ENCODE peak calls at places on chromosome 10, in five cellular contexts. Y is HFF-Myc, O is fibroblast of villous mesenchyme, K is AG04449, M is keratinocyte. P is an unnamed sample.

GRCh38 chr10:100334762-100335161 is 4.7 kb upstream of the PKD2L1 start:
- DNase-seq in Y (no peak), O (no peak), K (no peak), M (no peak), P (no peak)

GRCh38 chr10:126902157-126902556 is 3.1 kb upstream of the DOCK1 start:
- DNase-seq in Y (peak), O (peak), K (peak), M (peak), P (peak)

GRCh38 chr10:29243750-29244149 is 45.1 kb upstream of the LYZL1 start:
- DNase-seq in Y (no peak), O (no peak), K (no peak), M (no peak), P (no peak)

GRCh38 chr10:100370976-100371706 is 24.1 kb downstream of the SCD start:
- DNase-seq in Y (no peak), O (peak), K (no peak), M (no peak), P (no peak)

GRCh38 chr10:36738738-36739431 is 386.5 kb upstream of the ANKRD30A start:
- DNase-seq in Y (no peak), O (no peak), K (no peak), M (no peak), P (no peak)

GRCh38 chr10:28432210-28432676 is 100.7 kb upstream of the WAC start:
- DNase-seq in Y (peak), O (peak), K (peak), M (peak), P (peak)

GRCh38 chr10:32548208-32548607 is 102.3 kb downstream of the CCDC7 start:
- DNase-seq in Y (no peak), O (no peak), K (no peak), M (no peak), P (no peak)

GRCh38 chr10:124642076-124642710 is 102.0 kb downstream of the FAM53B start:
- DNase-seq in Y (no peak), O (no peak), K (no peak), M (no peak), P (no peak)

GRCh38 chr10:33302188-33302829 is 32.2 kb downstream of the NRP1 start:
- DNase-seq in Y (no peak), O (no peak), K (no peak), M (no peak), P (no peak)

GRCh38 chr10:70557876-70558275 is 44.7 kb downstream of the PRF1 start:
- DNase-seq in Y (no peak), O (no peak), K (no peak), M (no peak), P (no peak)

GRCh38 chr10:52316005-52316404 is 1.9 kb downstream of the DKK1 start:
- DNase-seq in Y (no peak), O (peak), K (no peak), M (no peak), P (no peak)

GRCh38 chr10:52314007-52314821 is at the start of gene DKK1:
- DNase-seq in Y (no peak), O (peak), K (no peak), M (no peak), P (no peak)

GRCh38 chr10:52318136-52318810 is 4.2 kb downstream of the DKK1 start:
- DNase-seq in Y (no peak), O (peak), K (no peak), M (no peak), P (no peak)

GRCh38 chr10:52314822-52315552 is 906 bp downstream of the DKK1 start:
- DNase-seq in Y (no peak), O (peak), K (no peak), M (no peak), P (no peak)

GRCh38 chr10:52316500-52316899 is 2.4 kb downstream of the DKK1 start:
- DNase-seq in Y (no peak), O (peak), K (no peak), M (no peak), P (no peak)
- H3K4me3 ChIP-seq in Y (peak), O (peak), K (peak), M (peak), P (no peak)

DNA sequence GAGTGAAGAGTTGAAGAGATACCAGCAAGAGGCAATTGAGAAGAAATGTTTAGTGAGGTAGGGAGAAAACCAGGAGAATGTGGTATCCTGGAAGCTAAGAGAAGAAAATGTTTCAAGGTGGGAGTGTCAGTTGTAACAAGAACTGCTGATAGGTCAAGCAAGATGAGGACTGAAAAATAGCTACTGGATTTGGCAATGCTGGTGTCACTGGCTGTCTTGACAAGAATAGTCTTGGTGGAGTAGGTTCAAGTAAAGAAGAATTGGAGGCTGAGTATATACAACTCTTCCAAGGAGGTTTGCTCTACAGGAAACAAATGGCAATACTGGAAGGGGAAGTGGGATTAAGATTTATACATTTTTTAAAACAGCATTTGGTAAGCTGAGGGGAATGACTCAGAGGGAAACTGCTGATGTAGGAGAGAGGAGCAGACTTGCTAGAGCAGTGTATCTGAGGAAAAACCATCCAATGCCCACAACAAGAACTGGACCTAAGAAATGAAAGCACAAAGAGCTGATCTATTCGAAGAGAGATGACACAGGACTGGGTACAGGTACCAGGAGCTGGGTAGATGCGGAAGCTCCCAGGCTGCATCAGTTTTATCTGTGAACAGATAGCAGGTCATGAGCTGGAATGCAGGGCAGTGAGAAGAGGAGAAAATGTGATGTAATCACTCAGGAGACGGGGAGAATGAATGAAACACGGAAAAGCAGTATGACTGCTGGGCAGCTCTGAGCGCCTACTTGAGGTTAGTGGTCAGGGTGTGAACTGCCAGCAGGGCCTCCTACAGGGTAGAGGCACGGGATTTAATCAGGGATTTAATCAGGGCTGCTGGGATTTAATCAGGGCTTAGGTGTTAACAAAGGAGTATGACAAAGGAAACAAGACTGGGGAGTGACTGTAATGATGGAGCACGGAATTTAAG is 34.5 kb downstream of the FAM25A start:
- DNase-seq in Y (no peak), O (peak), K (peak), M (no peak), P (no peak)
- TF ChIP-seq CTCF in Y (no peak), O (peak), K (peak), M (no peak), P (no peak)

GRCh38 chr10:58952162-58952561 is 224.3 kb upstream of the PHYHIPL start:
- DNase-seq in Y (peak), O (peak), K (no peak), M (no peak), P (no peak)
- H3K4me3 ChIP-seq in Y (no peak), O (no peak), K (no peak), M (no peak), P (no peak)

GRCh38 chr10:79229830-79230562 is 117.3 kb upstream of the PPIF start:
- DNase-seq in Y (no peak), O (no peak), K (no peak), M (no peak), P (no peak)

GRCh38 chr10:79231908-79232307 is 115.4 kb upstream of the PPIF start:
- DNase-seq in Y (no peak), O (no peak), K (no peak), M (no peak), P (no peak)

GRCh38 chr10:79232864-79233263 is 114.4 kb upstream of the PPIF start:
- DNase-seq in Y (no peak), O (no peak), K (no peak), M (no peak), P (no peak)

GRCh38 chr10:79229081-79229541 is 118.2 kb upstream of the PPIF start:
- DNase-seq in Y (no peak), O (no peak), K (no peak), M (peak), P (no peak)

DNA sequence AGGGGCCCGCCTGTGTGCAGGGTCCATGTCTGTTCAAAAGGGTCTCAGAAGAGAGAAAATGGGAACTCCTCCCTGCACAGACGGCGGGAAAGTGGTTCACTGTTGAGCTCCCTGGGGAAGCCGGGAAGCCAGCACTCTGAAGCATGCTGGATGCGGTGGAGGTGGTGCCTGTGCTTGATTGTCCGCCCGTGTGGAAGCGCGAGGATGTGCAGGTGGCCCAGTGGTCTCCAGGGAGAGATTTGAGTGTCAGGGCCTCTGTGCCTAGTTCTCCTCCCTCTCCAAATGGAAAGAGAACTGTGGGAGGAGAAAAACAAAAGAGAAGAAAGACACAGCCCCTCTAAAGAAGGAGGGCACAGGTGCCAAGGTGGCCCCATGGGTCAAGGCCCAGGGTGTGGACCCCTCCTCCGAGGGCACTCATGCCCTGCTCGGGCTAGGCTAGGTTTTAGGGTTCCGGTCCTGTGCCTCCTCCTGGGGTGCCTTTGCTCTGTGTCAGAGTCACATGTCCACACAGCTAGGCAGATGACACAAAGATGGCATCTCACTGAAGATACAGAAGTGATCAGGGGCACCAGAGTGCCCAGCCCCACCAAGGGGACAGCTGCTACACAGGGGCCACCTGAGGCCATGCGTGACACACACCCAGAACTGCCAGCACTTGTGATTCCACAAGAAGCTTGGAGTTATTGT is 116.6 kb upstream of the PPIF start:
- DNase-seq in Y (no peak), O (no peak), K (no peak), M (no peak), P (no peak)
- TF ChIP-seq CTCF in Y (no peak), O (no peak), K (no peak), M (no peak), P (no peak)

GRCh38 chr10:14560274-14560673 is 214.4 kb downstream of the FAM107B start:
- DNase-seq in Y (no peak), O (peak), K (no peak), M (peak), P (no peak)
- H3K4me3 ChIP-seq in Y (no peak), O (no peak), K (no peak), M (no peak), P (no peak)

DNA sequence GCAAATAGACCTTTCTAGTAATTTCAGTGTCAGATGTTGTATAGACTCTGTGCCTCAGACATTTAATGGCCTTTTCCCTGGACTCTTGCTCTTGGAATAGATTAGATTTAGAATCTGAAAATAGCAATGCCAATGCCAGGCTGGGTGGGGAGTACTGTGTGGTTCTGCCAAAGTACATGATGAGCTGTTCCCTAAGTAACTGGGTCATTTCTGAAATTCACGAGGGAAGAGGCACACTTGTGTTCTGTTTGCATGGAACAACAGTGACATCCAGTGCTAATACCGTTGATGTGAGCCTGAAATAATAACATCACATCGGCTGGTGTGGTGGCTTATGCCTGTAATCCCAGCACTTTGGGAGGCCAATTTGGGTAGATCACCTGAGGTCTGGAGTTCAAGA is 119.1 kb downstream of the MBL2 start:
- DNase-seq in Y (no peak), O (peak), K (no peak), M (no peak), P (no peak)
- TF ChIP-seq CTCF in Y (no peak), O (no peak), K (no peak), M (no peak), P (no peak)